ENCODE peak calls at places on chromosome 3, in eight cellular contexts. N is heart left ventricle, U is GM12878, X is uterus, O is HCT116, S is body of pancreas, W is stomach, Z is ovary. P is an unnamed sample.

GRCh38 chr3:72997421-72997961 is 880 bp downstream of the PPP4R2 start:
- DNase-seq in N (no peak), U (no peak), X (no peak), O (peak; percentile 29), S (no peak), W (no peak), Z (no peak), P (no peak)

GRCh38 chr3:194300392-194300758 is 50.8 kb downstream of the CPN2 start:
- DNase-seq in N (peak; percentile 79), U (no peak), X (peak; percentile 92), O (no peak), S (peak; percentile 82), W (peak; percentile 82), Z (peak; percentile 84), P (peak; percentile 87)

GRCh38 chr3:45976191-45977091 is 19.2 kb downstream of the FYCO1 start:
- DNase-seq in N (no peak), U (no peak), X (no peak), O (no peak), S (no peak), W (no peak), Z (no peak), P (no peak)

GRCh38 chr3:12286927-12287726 is 1.7 kb upstream of the PPARG start:
- DNase-seq in N (peak; percentile 73), U (no peak), X (peak; percentile 48), O (no peak), S (peak; percentile 15), W (peak; percentile 49), Z (peak; percentile 74), P (no peak)

GRCh38 chr3:66499881-66500574 is 794 bp downstream of the LRIG1 start:
- DNase-seq in N (peak; percentile 76), U (no peak), X (peak; percentile 35), O (no peak), S (peak; percentile 39), W (peak; percentile 34), Z (peak; percentile 62), P (no peak)

GRCh38 chr3:97957617-97958311 is 14.5 kb downstream of the RIOX2 start:
- DNase-seq in N (no peak), U (no peak), X (no peak), O (no peak), S (no peak), W (no peak), Z (no peak), P (no peak)

GRCh38 chr3:64291956-64292355 is 66.7 kb upstream of the PRICKLE2 start:
- DNase-seq in N (no peak), U (no peak), X (peak; percentile 19), O (no peak), S (no peak), W (no peak), Z (no peak), P (no peak)

GRCh38 chr3:133940536-133940935 is 44.9 kb upstream of the RAB6B start:
- DNase-seq in N (no peak), U (no peak), X (no peak), O (no peak), S (no peak), W (peak; percentile 20), Z (no peak), P (peak; percentile 15)

GRCh38 chr3:184564685-184565385 is 3.2 kb downstream of the EPHB3 start:
- DNase-seq in N (peak; percentile 20), U (no peak), X (no peak), O (no peak), S (no peak), W (no peak), Z (no peak), P (no peak)

GRCh38 chr3:150515210-150515609 is 31.1 kb downstream of the SERP1 start:
- DNase-seq in N (no peak), U (no peak), X (no peak), O (peak; percentile 8), S (no peak), W (no peak), Z (no peak), P (no peak)

GRCh38 chr3:156551261-156551660 is 3.7 kb downstream of the SSR3 start:
- DNase-seq in N (no peak), U (no peak), X (no peak), O (no peak), S (no peak), W (no peak), Z (no peak), P (no peak)

GRCh38 chr3:150681037-150681436 is 22.7 kb downstream of the ERICH6 start:
- DNase-seq in N (no peak), U (peak; percentile 48), X (no peak), O (no peak), S (no peak), W (no peak), Z (no peak), P (no peak)

GRCh38 chr3:117411991-117412390 is 702.4 kb downstream of the TUSC7 start:
- DNase-seq in N (no peak), U (no peak), X (no peak), O (no peak), S (no peak), W (no peak), Z (no peak), P (no peak)

GRCh38 chr3:119779731-119780383 is 2.0 kb upstream of the NR1I2 start:
- DNase-seq in N (no peak), U (peak; percentile 9), X (no peak), O (no peak), S (no peak), W (no peak), Z (no peak), P (no peak)

GRCh38 chr3:132509096-132509495 is 88.0 kb upstream of the ACKR4 start:
- DNase-seq in N (no peak), U (no peak), X (no peak), O (no peak), S (no peak), W (no peak), Z (no peak), P (no peak)

GRCh38 chr3:12483872-12484197 is 445 bp upstream of the TSEN2 start:
- DNase-seq in N (no peak), U (no peak), X (no peak), O (no peak), S (peak; percentile 28), W (no peak), Z (no peak), P (no peak)

GRCh38 chr3:108489776-108490175 is 20.6 kb downstream of the MYH15 start:
- DNase-seq in N (no peak), U (peak; percentile 31), X (no peak), O (peak; percentile 52), S (peak; percentile 13), W (no peak), Z (no peak), P (no peak)

DNA sequence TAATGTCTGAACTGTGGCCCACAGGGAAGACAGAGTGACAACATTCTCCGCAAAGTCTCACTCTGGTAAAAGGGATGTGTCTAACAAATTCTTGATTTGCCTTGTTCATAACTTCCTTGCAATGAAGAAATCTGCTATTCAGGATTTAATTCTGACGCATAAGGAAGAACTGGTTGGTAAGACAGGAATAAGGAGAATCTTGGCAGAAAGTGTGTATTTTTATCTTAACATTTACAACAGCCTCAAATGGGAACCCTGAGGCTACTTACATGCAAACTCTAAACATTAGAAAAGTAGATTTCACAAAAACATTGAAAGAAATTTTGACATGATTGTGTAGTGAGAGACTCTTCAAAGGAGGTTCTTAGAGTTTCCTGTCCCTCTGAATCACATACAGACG is 10.8 kb upstream of the PLD1 start:
- DNase-seq in N (no peak), U (no peak), X (no peak), O (no peak), S (no peak), W (no peak), Z (no peak), P (no peak)
- TF ChIP-seq POLR2A in N (no peak), U (no peak), X (no peak), O (no peak), S (no peak), W (no peak), Z (no peak), P (no peak)

DNA sequence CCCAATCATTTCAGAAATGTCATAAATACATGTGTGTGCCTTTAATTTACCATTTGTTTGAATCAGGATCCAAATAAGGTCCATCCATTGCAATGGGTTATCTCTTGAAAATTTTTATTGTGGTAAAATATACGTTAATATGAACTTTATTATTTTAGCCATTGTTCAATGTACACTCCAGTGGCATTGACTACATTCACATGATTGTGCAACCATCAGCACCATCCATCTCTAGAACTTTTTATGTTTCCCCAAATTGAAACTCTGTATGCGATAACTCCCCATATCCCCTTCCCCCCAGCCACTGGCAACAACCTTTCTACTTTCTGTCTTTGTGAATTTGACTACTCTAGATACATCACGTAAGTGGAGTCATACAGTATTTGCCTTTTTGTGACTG is 12.0 kb downstream of the CRTAP start:
- DNase-seq in N (no peak), U (no peak), X (no peak), O (no peak), S (no peak), W (no peak), Z (no peak), P (no peak)
- H3K36me3 ChIP-seq in N (peaks cover 13% of the 10 kb centered on the region), U (no peaks in the 10 kb centered on the region), X (no peaks in the 10 kb centered on the region), O (peaks cover 15% of the 10 kb centered on the region), S (peaks cover 11% of the 10 kb centered on the region), W (peaks cover 71% of the 10 kb centered on the region), Z (no peaks in the 10 kb centered on the region), P (no peaks in the 10 kb centered on the region)

DNA sequence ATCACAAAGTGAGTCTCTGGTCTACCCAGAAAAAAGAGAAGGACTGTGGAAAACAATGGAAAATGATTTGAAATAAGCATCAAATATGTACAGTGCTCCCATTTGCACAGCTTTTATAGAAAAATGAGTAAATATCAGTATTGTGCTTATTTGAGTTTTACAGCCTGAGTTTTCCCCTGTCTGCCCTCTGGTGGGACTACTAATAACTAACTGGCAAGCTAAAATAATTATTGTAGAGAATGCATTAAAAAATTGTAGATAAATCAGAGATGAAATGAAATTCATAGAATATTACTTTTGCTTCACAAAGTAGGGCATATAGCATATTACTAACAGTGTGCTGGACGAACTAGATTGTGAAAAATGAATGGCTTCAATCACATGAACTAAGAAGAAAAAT is 287.1 kb downstream of the NAALADL2 start:
- DNase-seq in N (no peak), U (no peak), X (no peak), O (no peak), S (no peak), W (no peak), Z (no peak), P (no peak)
- TF ChIP-seq CTCF in N (no peak), U (no peak), X (no peak), O (peak; percentile 54), S (no peak), W (no peak), Z (no peak), P (no peak)

GRCh38 chr3:126528419-126528799 is 4.5 kb downstream of the CHST13 start:
- DNase-seq in N (peak; percentile 32), U (no peak), X (no peak), O (no peak), S (no peak), W (no peak), Z (no peak), P (no peak)

GRCh38 chr3:126529585-126530170 is 5.7 kb downstream of the CHST13 start:
- DNase-seq in N (peak; percentile 48), U (no peak), X (no peak), O (no peak), S (no peak), W (no peak), Z (no peak), P (no peak)

GRCh38 chr3:126531051-126531330 is 7.0 kb downstream of the CHST13 start:
- DNase-seq in N (no peak), U (no peak), X (no peak), O (no peak), S (no peak), W (no peak), Z (no peak), P (no peak)

GRCh38 chr3:126528800-126529541 is 5.0 kb downstream of the CHST13 start:
- DNase-seq in N (peak; percentile 66), U (no peak), X (no peak), O (no peak), S (peak; percentile 54), W (no peak), Z (no peak), P (no peak)

GRCh38 chr3:126530171-126531050 is 6.5 kb downstream of the CHST13 start:
- DNase-seq in N (peak; percentile 80), U (no peak), X (no peak), O (no peak), S (no peak), W (peak; percentile 36), Z (no peak), P (no peak)
- TF ChIP-seq POLR2A in N (no peak), U (no peak), X (no peak), O (no peak), S (peak; percentile 30), W (no peak), Z (no peak), P (no peak)